ENCODE peak calls at places on chromosomes 2 and 18, in seven cellular contexts. C is mucosa of descending colon; H is heart right ventricle; F is psoas muscle; M is aorta; O is left lung; Z is CD8-positive, alpha-beta T cell. S is an unnamed sample.
A peak's percentile ranks its signal among the peaks of the same experiment; 100 is the strongest.

GRCh38 chr18:22223263-22223960 is 54.0 kb downstream of the GATA6 start:
- DNase-seq in C (peak; percentile 90), H (peak; percentile 69), F (peak; percentile 78), M (peak; percentile 97), O (peak; percentile 93), Z (no peak), S (no peak)

GRCh38 chr2:15950088-15950952 is 10.0 kb downstream of the MYCN start:
- DNase-seq in C (no peak), H (no peak), F (no peak), M (no peak), O (no peak), Z (no peak), S (no peak)

GRCh38 chr2:105775809-105776559 is 31.3 kb downstream of the NCK2 start:
- DNase-seq in C (peak; percentile 67), H (no peak), F (no peak), M (peak; percentile 68), O (no peak), Z (no peak), S (no peak)

GRCh38 chr2:74199871-74200305 is 1.5 kb downstream of the MTHFD2 start:
- DNase-seq in C (no peak), H (no peak), F (no peak), M (no peak), O (no peak), Z (no peak), S (no peak)

GRCh38 chr2:141437521-141437920 is 693.3 kb downstream of the LRP1B start:
- DNase-seq in C (no peak), H (no peak), F (no peak), M (no peak), O (no peak), Z (no peak), S (no peak)

GRCh38 chr2:27369471-27370025 is 590 bp downstream of the EIF2B4 start:
- DNase-seq in C (no peak), H (no peak), F (no peak), M (no peak), O (no peak), Z (no peak), S (no peak)

GRCh38 chr2:239429473-239430350 is 28.9 kb upstream of the HDAC4 start:
- DNase-seq in C (no peak), H (no peak), F (no peak), M (no peak), O (no peak), Z (no peak), S (no peak)

GRCh38 chr2:145095641-145096435 is 575.9 kb upstream of the ZEB2 start:
- DNase-seq in C (no peak), H (no peak), F (no peak), M (no peak), O (no peak), Z (no peak), S (no peak)

GRCh38 chr2:122191331-122191730 is 435.9 kb downstream of the TSN start:
- DNase-seq in C (no peak), H (no peak), F (no peak), M (no peak), O (no peak), Z (no peak), S (peak; percentile 52)

GRCh38 chr2:88190808-88191721 is 20.9 kb downstream of the THNSL2 start:
- DNase-seq in C (no peak), H (no peak), F (no peak), M (no peak), O (no peak), Z (no peak), S (peak; percentile 80)

GRCh38 chr2:137992039-137992646 is 27.9 kb downstream of the HNMT start:
- DNase-seq in C (no peak), H (no peak), F (no peak), M (no peak), O (peak; percentile 28), Z (no peak), S (no peak)

GRCh38 chr2:183348492-183348891 is 224.2 kb downstream of the NUP35 start:
- DNase-seq in C (no peak), H (no peak), F (no peak), M (no peak), O (no peak), Z (no peak), S (no peak)

GRCh38 chr2:26915316-26915715 is 55.1 kb upstream of the MAPRE3 start:
- DNase-seq in C (no peak), H (no peak), F (no peak), M (no peak), O (no peak), Z (no peak), S (no peak)

GRCh38 chr18:61898576-61899205 is 5.9 kb upstream of the RNF152 start:
- DNase-seq in C (peak; percentile 75), H (no peak), F (no peak), M (no peak), O (no peak), Z (no peak), S (no peak)

GRCh38 chr2:129905664-129906081 is 73.8 kb upstream of the RAB6C start:
- DNase-seq in C (no peak), H (no peak), F (no peak), M (peak; percentile 33), O (no peak), Z (no peak), S (no peak)

GRCh38 chr2:223306371-223306770 is 254.4 kb downstream of the KCNE4 start:
- DNase-seq in C (no peak), H (no peak), F (no peak), M (no peak), O (no peak), Z (no peak), S (peak; percentile 18)

GRCh38 chr2:10009271-10009810 is 34.0 kb upstream of the KLF11 start:
- DNase-seq in C (peak; percentile 22), H (no peak), F (no peak), M (peak; percentile 71), O (no peak), Z (no peak), S (no peak)

GRCh38 chr2:10007440-10007839 is 35.9 kb upstream of the KLF11 start:
- DNase-seq in C (peak; percentile 27), H (no peak), F (no peak), M (peak; percentile 65), O (no peak), Z (no peak), S (no peak)

GRCh38 chr2:10006248-10007147 is 36.9 kb upstream of the KLF11 start:
- DNase-seq in C (peak; percentile 47), H (peak; percentile 69), F (no peak), M (peak; percentile 80), O (peak; percentile 69), Z (no peak), S (no peak)

GRCh38 chr2:10008809-10009176 is 34.6 kb upstream of the KLF11 start:
- DNase-seq in C (peak; percentile 7), H (no peak), F (no peak), M (peak; percentile 56), O (no peak), Z (no peak), S (no peak)

DNA sequence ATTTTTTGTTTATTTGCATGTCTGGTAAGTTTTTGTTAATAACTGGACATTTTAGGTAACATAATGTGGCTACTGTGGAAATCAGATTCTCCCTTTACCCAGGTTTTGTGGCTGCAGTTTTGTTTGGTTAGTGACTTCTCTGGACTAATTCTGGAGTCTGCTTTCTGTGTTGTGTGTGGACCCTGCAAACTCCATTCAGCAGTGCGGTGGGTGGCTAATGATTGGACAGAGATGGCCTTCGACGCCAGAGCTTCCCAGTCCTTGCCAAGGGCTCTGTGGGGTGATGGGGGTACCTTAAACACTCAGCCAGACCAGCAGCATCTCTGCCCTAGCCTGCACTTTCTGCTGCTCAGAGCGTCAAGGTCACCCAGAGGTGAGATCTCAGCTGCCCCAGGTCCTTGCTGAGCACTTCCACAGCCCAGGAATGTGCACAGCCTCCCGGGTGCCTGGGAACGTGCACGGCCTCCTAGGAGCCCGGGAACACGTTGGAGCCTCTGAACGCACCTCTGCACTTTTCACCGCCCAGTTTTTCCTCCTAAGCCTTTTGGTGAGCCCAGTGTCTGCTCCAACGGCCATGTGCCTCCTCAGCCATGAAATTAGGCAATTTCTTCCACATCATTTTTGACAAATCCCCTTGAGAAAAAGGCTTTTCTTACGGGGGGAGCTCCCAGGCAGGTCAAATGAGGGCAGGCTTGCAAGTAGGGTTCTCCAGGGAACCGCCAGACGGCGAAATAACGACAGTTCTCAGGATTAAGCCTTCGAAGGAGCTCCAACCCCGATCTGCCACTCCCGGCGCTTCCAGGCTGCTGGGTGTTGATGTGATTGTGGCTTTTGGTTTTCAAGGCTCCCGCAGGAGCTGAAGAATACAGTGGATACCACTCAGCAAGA is 35.2 kb upstream of the KLF11 start:
- DNase-seq in C (peak; percentile 39), H (no peak), F (peak; percentile 72), M (peak; percentile 73), O (no peak), Z (no peak), S (no peak)
- H3K4me1 ChIP-seq in C (peaks cover 2% of the 10 kb centered on the region), H (peaks cover 35% of the 10 kb centered on the region), F (peaks cover 22% of the 10 kb centered on the region), M (no peaks in the 10 kb centered on the region), O (peaks cover 7% of the 10 kb centered on the region), Z (no peaks in the 10 kb centered on the region), S (peaks cover 1% of the 10 kb centered on the region)

DNA sequence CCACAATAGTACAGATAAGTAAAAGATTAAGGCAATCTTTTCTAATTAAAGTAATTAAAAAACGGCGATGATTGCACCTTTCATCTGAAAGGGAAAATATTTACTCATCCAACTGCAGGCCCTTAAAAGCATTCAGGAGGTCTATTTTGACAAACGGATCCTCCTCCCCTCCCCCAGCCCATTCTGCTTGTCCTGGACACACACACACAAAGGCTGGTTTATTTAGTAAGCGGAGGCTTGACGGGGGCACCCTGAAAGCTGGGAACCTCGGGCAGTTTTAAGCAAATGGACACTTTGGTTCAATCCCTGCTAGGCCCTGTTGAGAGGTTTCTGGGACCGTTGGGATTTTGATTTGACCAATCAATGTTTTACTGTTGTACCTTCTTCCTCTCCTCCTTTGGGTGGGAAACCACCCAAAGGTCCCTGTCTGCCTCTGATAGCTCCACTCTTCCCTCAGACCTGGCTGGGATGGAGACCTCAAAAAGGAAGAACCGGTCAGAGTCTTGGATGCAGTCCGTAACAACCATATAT is 135.8 kb upstream of the HAAO start:
- DNase-seq in C (no peak), H (no peak), F (no peak), M (no peak), O (no peak), Z (no peak), S (no peak)
- H3K4me1 ChIP-seq in C (peaks cover 80% of the 10 kb centered on the region), H (peaks cover 94% of the 10 kb centered on the region), F (peaks cover 76% of the 10 kb centered on the region), M (no peaks in the 10 kb centered on the region), O (peaks cover 50% of the 10 kb centered on the region), Z (no peaks in the 10 kb centered on the region), S (peaks cover 21% of the 10 kb centered on the region)

DNA sequence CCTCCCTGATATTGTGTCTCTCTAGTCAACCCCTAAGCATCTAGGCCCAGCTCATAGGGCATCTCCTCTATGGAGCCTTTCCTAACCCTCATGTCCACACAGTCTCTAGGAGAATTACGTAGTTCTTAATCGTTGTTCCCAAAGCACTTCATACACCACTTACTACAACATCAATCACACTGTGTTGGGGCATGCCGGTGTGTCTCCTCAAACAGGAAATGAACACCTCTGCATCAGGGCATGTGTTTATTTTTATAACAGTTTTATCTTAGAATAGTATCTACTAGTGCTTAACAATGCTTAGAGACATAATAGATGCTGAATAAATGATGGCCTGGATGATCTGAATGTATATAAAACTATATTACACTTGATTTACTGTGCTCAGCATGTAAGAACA is 19.7 kb downstream of the CYP1B1 start:
- DNase-seq in C (no peak), H (no peak), F (no peak), M (no peak), O (no peak), Z (no peak), S (no peak)
- H3K4me1 ChIP-seq in C (no peaks in the 10 kb centered on the region), H (no peaks in the 10 kb centered on the region), F (no peaks in the 10 kb centered on the region), M (no peaks in the 10 kb centered on the region), O (no peaks in the 10 kb centered on the region), Z (no peaks in the 10 kb centered on the region), S (no peaks in the 10 kb centered on the region)

DNA sequence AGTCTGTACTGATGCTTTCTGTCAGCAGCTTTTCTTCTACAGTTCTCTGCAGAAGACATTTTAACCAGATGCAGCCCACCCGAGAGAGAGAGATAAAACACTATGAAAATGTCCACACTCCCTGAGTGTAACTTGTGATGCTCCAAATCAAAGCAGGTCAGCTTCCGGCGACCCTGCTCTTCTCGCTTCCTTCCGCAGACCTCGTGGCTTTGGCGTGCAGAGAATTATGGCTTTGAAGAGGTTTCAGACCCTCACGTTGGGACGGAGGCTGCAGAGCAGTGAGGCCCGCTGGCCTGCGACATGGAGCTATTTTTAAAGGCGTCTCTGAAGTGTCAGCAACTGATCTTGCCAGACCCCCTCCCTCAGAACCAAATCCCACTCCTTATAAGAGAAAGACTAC is 41.8 kb downstream of the TMEM163 start:
- DNase-seq in C (no peak), H (no peak), F (no peak), M (no peak), O (no peak), Z (no peak), S (no peak)
- H3K4me1 ChIP-seq in C (no peaks in the 10 kb centered on the region), H (peaks cover 7% of the 10 kb centered on the region), F (no peaks in the 10 kb centered on the region), M (no peaks in the 10 kb centered on the region), O (no peaks in the 10 kb centered on the region), Z (peaks cover 46% of the 10 kb centered on the region), S (peaks cover 3% of the 10 kb centered on the region)

S was measured in iPS DF 6.9.